ENCODE peak calls at places on chromosomes 12 and 14, in seven cellular contexts. J, Y, L, U, M, X and I are unnamed samples.

GRCh38 chr12:9649532-9649940 is 20.0 kb upstream of the CLEC2D start:
- DNase-seq in J (peak), Y (no peak), L (no peak), U (no peak), M (no peak), X (peak), I (no peak)

GRCh38 chr12:15443611-15444010 is 121.3 kb downstream of the PTPRO start:
- DNase-seq in J (no peak), Y (peak), L (no peak), U (no peak), M (no peak), X (no peak), I (no peak)

GRCh38 chr12:43338848-43339526 is 213.0 kb downstream of the ADAMTS20 start:
- DNase-seq in J (peak), Y (peak), L (peak), U (no peak), M (peak), X (no peak), I (peak)

GRCh38 chr14:96224480-96225096 is 19.9 kb downstream of the BDKRB2 start:
- DNase-seq in J (no peak), Y (no peak), L (no peak), U (no peak), M (no peak), X (no peak), I (no peak)

GRCh38 chr12:94140556-94140955 is 7.8 kb upstream of the PLXNC1 start:
- DNase-seq in J (no peak), Y (peak), L (no peak), U (no peak), M (no peak), X (peak), I (no peak)

GRCh38 chr12:113208041-113208934 is 13.0 kb upstream of the TPCN1 start:
- DNase-seq in J (peak), Y (peak), L (no peak), U (no peak), M (no peak), X (peak), I (no peak)

GRCh38 chr12:31732926-31733548 is 4.2 kb upstream of the AMN1 start:
- DNase-seq in J (peak), Y (peak), L (peak), U (no peak), M (peak), X (no peak), I (peak)

GRCh38 chr12:115943630-115944391 is 333.7 kb downstream of the MED13L start:
- DNase-seq in J (no peak), Y (peak), L (no peak), U (no peak), M (no peak), X (no peak), I (no peak)

GRCh38 chr12:119613319-119613936 is 19.9 kb downstream of the TMEM233 start:
- DNase-seq in J (no peak), Y (peak), L (peak), U (no peak), M (peak), X (no peak), I (peak)

GRCh38 chr12:52871291-52871961 is 22.6 kb upstream of the KRT78 start:
- DNase-seq in J (peak), Y (peak), L (peak), U (no peak), M (no peak), X (no peak), I (peak)

GRCh38 chr14:95561001-95561412 is 26.2 kb downstream of the GLRX5 start:
- DNase-seq in J (peak), Y (peak), L (peak), U (peak), M (no peak), X (peak), I (peak)

GRCh38 chr14:34322940-34323418 is 139.1 kb downstream of the SPTSSA start:
- DNase-seq in J (peak), Y (peak), L (no peak), U (no peak), M (no peak), X (peak), I (no peak)

GRCh38 chr12:67889935-67890334 is 99.3 kb upstream of the IFNG-AS1 start:
- DNase-seq in J (no peak), Y (no peak), L (no peak), U (no peak), M (no peak), X (no peak), I (no peak)

GRCh38 chr12:67884596-67884995 is 104.7 kb upstream of the IFNG-AS1 start:
- DNase-seq in J (no peak), Y (no peak), L (no peak), U (no peak), M (no peak), X (no peak), I (no peak)

GRCh38 chr12:67881565-67881964 is 107.7 kb upstream of the IFNG-AS1 start:
- DNase-seq in J (no peak), Y (no peak), L (no peak), U (no peak), M (no peak), X (no peak), I (no peak)

GRCh38 chr12:67887065-67887464 is 102.2 kb upstream of the IFNG-AS1 start:
- DNase-seq in J (no peak), Y (no peak), L (no peak), U (no peak), M (no peak), X (no peak), I (no peak)

DNA sequence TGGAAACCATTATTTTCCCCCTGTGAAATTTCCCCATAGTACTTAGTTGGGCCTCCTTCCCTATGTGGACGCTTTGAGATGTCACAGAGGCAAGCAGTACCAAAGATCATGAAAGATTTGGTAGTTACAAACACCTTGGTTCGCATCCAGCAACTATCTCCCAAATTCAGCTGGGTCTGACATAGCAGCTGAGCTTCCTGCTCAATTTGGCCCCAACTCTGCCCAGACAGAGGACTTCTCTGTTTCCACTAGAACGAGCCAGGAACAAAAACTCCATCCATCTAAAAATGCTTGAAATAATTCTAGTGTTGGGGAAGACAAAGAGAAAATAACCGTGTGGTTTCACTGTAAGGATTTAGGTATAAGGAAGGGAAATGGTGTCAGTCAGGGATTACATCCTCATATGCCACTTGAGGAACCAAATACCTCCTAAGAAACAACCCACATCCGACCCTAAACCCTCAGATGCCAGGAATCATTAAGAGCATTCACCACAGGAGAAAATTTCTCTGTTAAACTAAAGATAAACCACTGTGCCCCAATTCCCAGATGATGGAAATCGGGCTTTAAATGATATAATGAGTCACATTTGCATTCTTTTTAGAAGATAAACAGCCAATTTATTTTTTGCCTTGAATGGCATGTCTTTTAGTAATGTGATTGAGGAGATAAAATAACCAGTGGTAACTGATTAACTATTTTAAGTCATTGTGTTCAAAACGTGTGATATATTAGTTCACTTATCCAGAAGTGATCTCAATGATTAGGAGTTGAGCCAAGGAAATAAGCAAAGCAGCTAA is 103.7 kb upstream of the IFNG-AS1 start:
- DNase-seq in J (peak), Y (no peak), L (peak), U (no peak), M (peak), X (no peak), I (peak)
- TF ChIP-seq CTCF in J (no peak), Y (no peak), L (no peak), U (no peak), M (no peak), X (no peak), I (no peak)

GRCh38 chr12:53983580-53984572 is 1.1 kb upstream of the HOXC10 start:
- DNase-seq in J (no peak), Y (no peak), L (no peak), U (no peak), M (no peak), X (no peak), I (no peak)

GRCh38 chr12:53985358-53985899 is 483 bp downstream of the HOXC10 start:
- DNase-seq in J (no peak), Y (no peak), L (no peak), U (no peak), M (no peak), X (no peak), I (no peak)

GRCh38 chr12:53985900-53986685 is 1.1 kb downstream of the HOXC10 start:
- DNase-seq in J (no peak), Y (no peak), L (no peak), U (no peak), M (no peak), X (peak), I (no peak)

GRCh38 chr12:53986686-53987180 is 1.8 kb downstream of the HOXC10 start:
- DNase-seq in J (no peak), Y (no peak), L (no peak), U (no peak), M (no peak), X (no peak), I (no peak)

DNA sequence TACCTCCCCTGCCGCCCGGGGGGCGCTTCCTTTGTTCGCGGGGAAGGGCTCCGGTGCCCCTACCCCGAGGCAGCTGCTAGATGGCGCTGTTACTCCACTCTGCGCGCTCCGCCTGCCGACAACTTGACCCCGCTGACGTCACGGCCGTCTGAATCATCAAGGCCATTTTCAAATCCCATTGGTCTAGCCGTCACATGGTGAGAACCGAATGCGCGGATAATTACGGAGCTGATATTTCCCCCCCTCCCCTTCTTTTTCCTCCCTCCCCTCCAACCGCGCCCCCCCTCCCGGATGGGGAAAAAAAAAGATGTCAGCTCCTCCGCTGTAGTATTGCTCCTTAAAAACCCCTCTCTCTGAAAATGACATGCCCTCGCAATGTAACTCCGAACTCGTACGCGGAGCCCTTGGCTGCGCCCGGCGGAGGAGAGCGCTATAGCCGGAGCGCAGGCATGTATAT is at the start of gene HOXC10:
- DNase-seq in J (peak), Y (peak), L (peak), U (peak), M (peak), X (peak), I (peak)
- H3K4me3 ChIP-seq in J (peak), Y (peak), L (no peak), U (peak), M (peak), X (peak), I (no peak)

GRCh38 chr14:64746298-64747250 is 42.4 kb downstream of the PLEKHG3 start:
- DNase-seq in J (peak), Y (no peak), L (no peak), U (no peak), M (no peak), X (no peak), I (no peak)

GRCh38 chr14:64747327-64747726 is 43.1 kb downstream of the PLEKHG3 start:
- DNase-seq in J (no peak), Y (no peak), L (no peak), U (no peak), M (no peak), X (no peak), I (no peak)

GRCh38 chr14:64748521-64748920 is 44.3 kb downstream of the PLEKHG3 start:
- DNase-seq in J (no peak), Y (no peak), L (no peak), U (no peak), M (no peak), X (no peak), I (no peak)

GRCh38 chr14:64745511-64746041 is 41.4 kb downstream of the PLEKHG3 start:
- DNase-seq in J (peak), Y (no peak), L (peak), U (peak), M (no peak), X (no peak), I (no peak)

DNA sequence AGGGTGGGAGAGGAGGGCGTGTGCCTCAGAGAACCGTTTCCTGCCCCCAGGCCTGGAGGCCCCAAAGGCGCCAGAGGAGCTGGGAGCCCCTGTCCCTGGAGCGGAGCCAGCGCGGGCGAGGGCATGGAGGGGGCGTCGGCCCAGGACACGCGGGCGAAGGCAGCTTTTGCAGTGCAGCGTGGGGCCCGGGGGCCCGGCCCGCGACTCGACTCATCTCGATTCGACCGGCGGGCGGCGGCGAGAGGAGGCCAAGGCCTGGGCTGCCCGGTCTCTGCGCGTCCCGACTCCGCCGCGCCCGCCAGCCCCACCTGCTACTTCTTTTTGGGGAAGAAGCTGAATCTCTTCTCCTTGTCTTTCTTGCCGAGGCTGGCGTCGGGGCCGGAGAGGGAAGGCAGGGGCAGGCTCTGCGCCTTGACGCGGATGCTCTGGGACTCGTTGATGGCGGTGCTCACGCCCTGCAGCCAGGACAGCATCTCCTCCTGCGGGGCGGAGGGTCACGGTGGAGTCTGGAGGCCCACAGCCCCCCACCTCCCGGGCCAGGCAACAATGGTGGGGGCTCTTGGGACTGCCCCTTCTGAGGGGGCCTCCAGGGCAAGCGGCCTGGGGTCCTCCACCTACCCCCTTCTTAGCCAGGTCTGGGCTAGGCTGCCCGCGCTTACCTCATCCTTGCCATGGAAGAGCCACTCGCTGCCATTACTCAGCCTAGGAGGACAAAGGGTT is 44.9 kb downstream of the PLEKHG3 start:
- DNase-seq in J (no peak), Y (no peak), L (no peak), U (no peak), M (no peak), X (no peak), I (no peak)
- TF ChIP-seq CTCF in J (no peak), Y (no peak), L (no peak), U (no peak), M (no peak), X (no peak), I (no peak)

GRCh38 chr14:102723650-102724049 is 53.6 kb upstream of the TRAF3 start:
- DNase-seq in J (no peak), Y (no peak), L (no peak), U (no peak), M (no peak), X (no peak), I (no peak)

GRCh38 chr14:102729268-102729667 is 48.0 kb upstream of the TRAF3 start:
- DNase-seq in J (no peak), Y (no peak), L (no peak), U (no peak), M (no peak), X (no peak), I (no peak)

GRCh38 chr14:102728509-102728908 is 48.7 kb upstream of the TRAF3 start:
- DNase-seq in J (no peak), Y (no peak), L (no peak), U (no peak), M (no peak), X (no peak), I (no peak)

GRCh38 chr14:102727336-102728095 is 49.7 kb upstream of the TRAF3 start:
- DNase-seq in J (no peak), Y (no peak), L (no peak), U (no peak), M (no peak), X (no peak), I (no peak)

GRCh38 chr14:102726191-102726949 is 50.9 kb upstream of the TRAF3 start:
- DNase-seq in J (no peak), Y (no peak), L (no peak), U (no peak), M (no peak), X (no peak), I (no peak)
- H3K4me3 ChIP-seq in J (no peak), Y (no peak), L (no peak), U (no peak), M (no peak), X (no peak), I (no peak)

GRCh38 chr12:45704968-45705367 is 24.5 kb upstream of the ARID2 start:
- DNase-seq in J (no peak), Y (no peak), L (no peak), U (no peak), M (no peak), X (no peak), I (no peak)
- TF ChIP-seq CTCF in J (no peak), Y (no peak), L (no peak), U (no peak), M (no peak), X (no peak), I (no peak)

GRCh38 chr12:123115409-123116111 is 35.3 kb downstream of the PITPNM2 start:
- DNase-seq in J (peak), Y (peak), L (peak), U (peak), M (no peak), X (no peak), I (no peak)
- H3K4me3 ChIP-seq in J (no peak), Y (no peak), L (no peak), U (no peak), M (no peak), X (no peak), I (no peak)

DNA sequence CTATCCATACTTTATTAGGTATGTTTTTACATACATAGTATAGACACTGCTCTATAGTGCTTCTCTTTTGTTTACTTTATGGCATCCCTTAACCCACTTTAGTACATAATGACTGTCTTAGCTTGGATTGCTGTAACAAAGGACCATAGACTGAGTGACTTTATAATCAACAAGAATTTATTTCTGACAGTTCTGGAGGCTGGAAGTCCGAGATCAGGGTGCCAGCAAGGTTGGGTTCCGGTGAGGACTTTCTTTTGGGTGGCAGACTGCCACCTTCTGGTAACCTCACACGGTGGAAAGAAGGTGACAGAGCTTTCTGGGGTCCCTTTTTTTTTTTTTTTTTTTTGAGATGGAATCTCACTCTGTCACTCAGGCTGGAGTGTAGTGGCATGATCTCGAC is 48.6 kb upstream of the PPM1H start:
- DNase-seq in J (no peak), Y (no peak), L (no peak), U (no peak), M (no peak), X (peak), I (no peak)
- TF ChIP-seq CTCF in J (peak), Y (no peak), L (no peak), U (no peak), M (no peak), X (peak), I (peak)

DNA sequence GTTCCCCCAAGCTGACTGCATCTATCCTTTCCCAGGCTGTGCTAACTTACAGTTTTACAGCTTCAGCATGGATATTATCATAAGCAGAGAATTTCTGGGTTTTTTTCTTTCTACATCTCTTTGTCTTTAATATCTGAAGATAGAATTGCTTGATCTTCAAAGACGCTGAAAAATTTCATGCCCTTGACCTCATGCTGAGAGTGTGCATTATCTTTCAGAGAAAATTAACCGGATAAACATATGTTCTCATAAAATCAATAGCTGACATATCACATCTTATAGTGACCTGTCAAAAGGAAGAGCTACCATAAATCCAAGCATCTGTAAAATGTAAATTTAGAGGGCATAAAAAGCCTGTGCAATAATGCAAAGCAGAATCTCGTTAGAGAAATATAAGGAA is 1704.1 kb upstream of the FLRT2 start:
- DNase-seq in J (no peak), Y (no peak), L (no peak), U (no peak), M (no peak), X (no peak), I (no peak)
- H3K4me3 ChIP-seq in J (no peak), Y (no peak), L (no peak), U (no peak), M (no peak), X (no peak), I (no peak)

GRCh38 chr12:26832817-26833691 is at the start of gene ITPR2:
- DNase-seq in J (peak), Y (peak), L (peak), U (peak), M (peak), X (peak), I (no peak)
- TF ChIP-seq CTCF in J (no peak), Y (no peak), L (no peak), U (no peak), M (no peak), X (peak), I (peak)